ENCODE peak calls at places on chromosomes 16 and 17, in nine cellular contexts. K is GM12878; I is uterus; H is ovary; L is SJCRH30; S is CD4-positive, alpha-beta T cell; M is cardiac muscle cell; J is IMR-90; N is CD8-positive, alpha-beta T cell. Q is an unnamed sample.

GRCh38 chr17:12592941-12593340 is 72.7 kb upstream of the MYOCD start:
- DNase-seq in K (no peak), I (no peak), H (no peak), L (peak; percentile 65), S (no peak), M (no peak), J (no peak), N (no peak), Q (no peak)

GRCh38 chr16:87153326-87153725 is 163.9 kb downstream of the C16orf95 start:
- DNase-seq in K (no peak), I (no peak), H (no peak), L (no peak), S (no peak), M (no peak), J (no peak), N (no peak), Q (no peak)

GRCh38 chr17:65533056-65533745 is 28.2 kb downstream of the AXIN2 start:
- DNase-seq in K (no peak), I (no peak), H (no peak), L (no peak), S (no peak), M (no peak), J (no peak), N (no peak), Q (no peak)

GRCh38 chr16:71927383-71927782 is 32.1 kb downstream of the IST1 start:
- DNase-seq in K (no peak), I (peak; percentile 70), H (peak; percentile 46), L (peak; percentile 91), S (no peak), M (peak; percentile 95), J (peak; percentile 90), N (no peak), Q (no peak)

GRCh38 chr16:30780021-30780420 is 7.0 kb downstream of the ZNF629 start:
- DNase-seq in K (no peak), I (no peak), H (no peak), L (no peak), S (no peak), M (no peak), J (no peak), N (no peak), Q (no peak)

GRCh38 chr17:1150863-1151685 is 28.7 kb downstream of the ABR start:
- DNase-seq in K (no peak), I (no peak), H (no peak), L (no peak), S (no peak), M (no peak), J (no peak), N (no peak), Q (no peak)

GRCh38 chr16:20859699-20860098 is 40.5 kb downstream of the DCUN1D3 start:
- DNase-seq in K (no peak), I (no peak), H (no peak), L (no peak), S (no peak), M (no peak), J (no peak), N (no peak), Q (no peak)

GRCh38 chr17:16428098-16428882 is 12.9 kb downstream of the TRPV2 start:
- DNase-seq in K (no peak), I (peak; percentile 52), H (no peak), L (peak; percentile 96), S (peak; percentile 42), M (peak; percentile 80), J (peak; percentile 59), N (no peak), Q (peak; percentile 70)

GRCh38 chr17:46742539-46743270 is 75.8 kb downstream of the WNT3 start:
- DNase-seq in K (no peak), I (no peak), H (no peak), L (peak; percentile 55), S (no peak), M (peak; percentile 83), J (peak; percentile 93), N (no peak), Q (no peak)

GRCh38 chr16:924063-924462 is 46.7 kb downstream of the LMF1 start:
- DNase-seq in K (no peak), I (no peak), H (no peak), L (no peak), S (no peak), M (no peak), J (no peak), N (no peak), Q (no peak)
- H3K9me3 ChIP-seq in K (peaks cover 1% of the 10 kb centered on the region), I (no peaks in the 10 kb centered on the region), H (no peaks in the 10 kb centered on the region), L (no peaks in the 10 kb centered on the region), S (peaks cover 5% of the 10 kb centered on the region), M (no peaks in the 10 kb centered on the region), J (peaks cover 6% of the 10 kb centered on the region), N (no peaks in the 10 kb centered on the region), Q (no peaks in the 10 kb centered on the region)

GRCh38 chr16:67482260-67482924 is 955 bp downstream of the AGRP start:
- DNase-seq in K (no peak), I (no peak), H (no peak), L (no peak), S (no peak), M (no peak), J (no peak), N (no peak), Q (no peak)
- H3K27ac ChIP-seq in K (peak overlapping the region; percentile 86), I (peak overlapping the region; percentile 76), H (no peak overlapping the region), L (no peak overlapping the region), S (peak overlapping the region; percentile 98), M (no peak overlapping the region), J (peak overlapping the region; percentile 74), N (peak overlapping the region; percentile 96), Q (peak overlapping the region; percentile 93)

DNA sequence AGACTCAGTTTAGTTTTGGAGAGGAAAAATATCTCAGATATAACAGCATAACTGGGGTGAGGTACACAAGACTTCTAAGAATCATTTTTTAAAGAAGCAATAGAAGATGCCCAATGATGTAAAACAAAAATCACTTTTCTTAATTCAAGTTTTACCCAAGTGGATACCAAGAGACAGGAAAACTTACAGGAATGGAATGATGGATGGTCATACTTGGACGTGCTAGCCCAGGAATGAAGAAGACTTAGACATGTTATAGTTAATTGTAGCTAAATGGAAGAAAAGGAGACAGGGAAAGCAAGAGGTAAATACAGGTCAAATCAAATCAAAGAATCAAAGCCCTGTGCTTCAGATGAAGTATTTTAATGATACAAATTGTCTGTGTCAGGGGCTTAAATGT is 312.7 kb upstream of the KCNJ16 start:
- DNase-seq in K (no peak), I (no peak), H (no peak), L (no peak), S (no peak), M (no peak), J (no peak), N (no peak), Q (no peak)
- H3K9me3 ChIP-seq in K (no peaks in the 10 kb centered on the region), I (no peaks in the 10 kb centered on the region), H (no peaks in the 10 kb centered on the region), L (no peaks in the 10 kb centered on the region), S (no peaks in the 10 kb centered on the region), M (no peaks in the 10 kb centered on the region), J (no peaks in the 10 kb centered on the region), N (no peaks in the 10 kb centered on the region), Q (no peaks in the 10 kb centered on the region)

DNA sequence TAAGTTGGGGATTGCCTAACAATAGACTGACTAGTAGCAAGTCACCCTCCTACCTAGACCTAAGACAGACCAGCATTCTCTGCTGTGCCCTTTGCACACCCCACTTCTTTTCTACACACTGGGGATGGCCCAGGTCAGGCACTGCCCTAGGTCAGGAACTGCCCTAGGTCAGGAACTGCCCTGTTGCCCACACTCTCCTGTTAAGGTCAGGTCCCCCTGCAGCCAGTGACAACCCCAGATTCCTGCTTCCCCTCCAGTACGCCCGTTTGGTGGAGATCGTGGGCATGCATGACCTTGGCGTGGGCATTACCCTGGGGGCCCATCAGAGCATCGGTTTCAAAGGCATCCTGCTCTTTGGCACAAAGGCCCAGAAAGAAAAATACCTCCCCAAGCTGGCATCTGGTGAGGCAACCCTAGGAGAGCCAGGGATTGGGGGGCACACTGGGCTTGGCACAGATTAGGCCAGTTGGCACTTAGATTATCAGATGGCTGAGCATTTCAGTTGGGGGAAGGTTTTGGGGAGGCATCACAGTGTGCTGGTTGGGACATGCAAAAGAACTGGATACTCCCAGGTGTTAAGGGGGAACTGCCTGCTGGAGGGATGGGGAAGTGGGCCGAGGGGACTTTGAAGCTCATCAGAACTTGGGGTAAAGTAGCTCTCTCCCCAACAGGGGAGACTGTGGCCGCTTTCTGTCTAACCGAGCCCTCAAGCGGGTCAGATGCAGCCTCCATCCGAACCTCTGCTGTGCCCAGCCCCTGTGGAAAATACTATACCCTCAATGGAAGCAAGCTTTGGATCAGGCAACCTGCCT is 1.7 kb downstream of the ACADVL start:
- DNase-seq in K (no peak), I (peak; percentile 18), H (peak; percentile 27), L (no peak), S (no peak), M (no peak), J (no peak), N (no peak), Q (no peak)
- H3K27ac ChIP-seq in K (no peak overlapping the region), I (peak overlapping the region; percentile 92), H (no peak overlapping the region), L (no peak overlapping the region), S (peak overlapping the region; percentile 13), M (peak overlapping the region; percentile 66), J (no peak overlapping the region), N (no peak overlapping the region), Q (peak overlapping the region; percentile 97)

GRCh38 chr16:79013930-79014329 is 586.6 kb downstream of the MAF start:
- DNase-seq in K (no peak), I (no peak), H (no peak), L (no peak), S (no peak), M (no peak), J (no peak), N (no peak), Q (no peak)
- H3K9me3 ChIP-seq in K (no peaks in the 10 kb centered on the region), I (no peaks in the 10 kb centered on the region), H (no peaks in the 10 kb centered on the region), L (no peaks in the 10 kb centered on the region), S (no peaks in the 10 kb centered on the region), M (no peaks in the 10 kb centered on the region), J (peaks cover 31% of the 10 kb centered on the region), N (no peaks in the 10 kb centered on the region), Q (no peaks in the 10 kb centered on the region)

GRCh38 chr16:67843343-67843765 is 1.2 kb downstream of the THAP11 start:
- DNase-seq in K (no peak), I (no peak), H (no peak), L (no peak), S (no peak), M (no peak), J (peak; percentile 68), N (no peak), Q (no peak)
- H3K27ac ChIP-seq in K (peak overlapping the region; percentile 38), I (peak overlapping the region; percentile 99), H (peak overlapping the region; percentile 100), L (no peak overlapping the region), S (peak overlapping the region; percentile 79), M (no peak overlapping the region), J (peak overlapping the region; percentile 47), N (peak overlapping the region; percentile 53), Q (peak overlapping the region; percentile 98)